ENCODE peak calls at places on chromosome 6, in six cellular contexts. M is spleen, B is BJ, L is endodermal cell, K is WTC11, V is GM20000. S is an unnamed sample.

GRCh38 chr6:151763303-151763702 is 44.2 kb upstream of the ESR1 start:
- DNase-seq in M (no peak), B (no peak), L (no peak), K (no peak), V (no peak), S (peak)

GRCh38 chr6:79610301-79611009 is 20.7 kb upstream of the SH3BGRL2 start:
- DNase-seq in M (no peak), B (no peak), L (no peak), K (no peak), V (no peak), S (no peak)

GRCh38 chr6:11711644-11711993 is 67.0 kb downstream of the ADTRP start:
- DNase-seq in M (no peak), B (no peak), L (no peak), K (no peak), V (peak), S (no peak)

GRCh38 chr6:13943943-13944342 is 19.2 kb downstream of the RNF182 start:
- DNase-seq in M (no peak), B (no peak), L (no peak), K (no peak), V (no peak), S (no peak)

GRCh38 chr6:26067367-26067766 is 19.9 kb upstream of the HFE start:
- DNase-seq in M (no peak), B (no peak), L (no peak), K (no peak), V (no peak), S (no peak)

GRCh38 chr6:31763617-31763940 is 1.1 kb downstream of the SAPCD1 start:
- DNase-seq in M (no peak), B (peak), L (peak), K (peak), V (no peak), S (peak)

GRCh38 chr6:158993639-158994038 is 6.4 kb downstream of the RSPH3 start:
- DNase-seq in M (no peak), B (no peak), L (no peak), K (no peak), V (no peak), S (no peak)

GRCh38 chr6:170423030-170423429 is 116.5 kb downstream of the FAM120B start:
- DNase-seq in M (no peak), B (no peak), L (peak), K (peak), V (peak), S (no peak)

GRCh38 chr6:130434174-130434873 is 68.5 kb downstream of the TMEM200A start:
- DNase-seq in M (no peak), B (no peak), L (no peak), K (no peak), V (no peak), S (peak)

GRCh38 chr6:165748390-165748789 is 85.3 kb upstream of the PDE10A start:
- DNase-seq in M (no peak), B (no peak), L (no peak), K (no peak), V (no peak), S (no peak)

GRCh38 chr6:34562350-34562749 is 6.2 kb upstream of the SPDEF start:
- DNase-seq in M (no peak), B (no peak), L (no peak), K (no peak), V (no peak), S (no peak)

GRCh38 chr6:34563513-34563870 is 7.4 kb upstream of the SPDEF start:
- DNase-seq in M (no peak), B (no peak), L (no peak), K (no peak), V (no peak), S (no peak)

GRCh38 chr6:34561227-34561530 is 5.0 kb upstream of the SPDEF start:
- DNase-seq in M (no peak), B (no peak), L (no peak), K (no peak), V (no peak), S (no peak)

GRCh38 chr6:34564181-34564580 is 8.1 kb upstream of the SPDEF start:
- DNase-seq in M (no peak), B (no peak), L (no peak), K (no peak), V (no peak), S (no peak)

DNA sequence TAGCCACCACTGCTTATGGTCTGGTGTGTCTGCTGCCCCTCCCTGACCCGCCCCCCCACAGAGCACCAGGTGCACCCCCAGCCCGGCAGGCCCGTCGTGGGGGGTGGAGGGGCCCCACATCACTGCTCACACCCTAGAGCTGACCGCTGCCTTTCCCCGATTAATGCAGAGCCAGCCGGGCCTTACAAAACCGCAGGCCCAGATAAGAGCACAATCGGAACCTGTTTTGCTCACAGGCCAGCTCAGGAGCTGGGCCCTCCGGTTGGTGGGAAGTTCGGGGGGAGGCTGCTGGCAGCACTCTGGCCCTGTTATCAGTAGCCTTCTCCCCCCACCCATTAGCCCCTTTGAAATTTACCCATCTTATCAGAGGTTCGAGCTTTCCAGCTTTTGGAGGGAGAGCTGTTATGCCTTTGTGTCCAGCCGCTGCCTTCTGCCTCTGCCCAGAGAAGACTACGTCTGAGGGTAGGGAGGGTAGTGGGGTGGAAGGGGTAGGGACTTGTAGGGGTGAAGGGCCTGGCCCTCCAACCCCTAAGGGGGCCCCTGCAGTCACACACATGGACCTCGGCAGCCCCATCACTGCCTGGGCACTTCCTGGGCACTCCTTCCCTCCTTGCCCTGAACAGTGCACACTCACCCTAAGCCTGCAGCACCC is 6.9 kb upstream of the SPDEF start:
- DNase-seq in M (no peak), B (no peak), L (no peak), K (no peak), V (no peak), S (no peak)
- TF ChIP-seq CTCF in M (no peak), B (no peak), L (no peak), K (no peak), V (no peak), S (no peak)

DNA sequence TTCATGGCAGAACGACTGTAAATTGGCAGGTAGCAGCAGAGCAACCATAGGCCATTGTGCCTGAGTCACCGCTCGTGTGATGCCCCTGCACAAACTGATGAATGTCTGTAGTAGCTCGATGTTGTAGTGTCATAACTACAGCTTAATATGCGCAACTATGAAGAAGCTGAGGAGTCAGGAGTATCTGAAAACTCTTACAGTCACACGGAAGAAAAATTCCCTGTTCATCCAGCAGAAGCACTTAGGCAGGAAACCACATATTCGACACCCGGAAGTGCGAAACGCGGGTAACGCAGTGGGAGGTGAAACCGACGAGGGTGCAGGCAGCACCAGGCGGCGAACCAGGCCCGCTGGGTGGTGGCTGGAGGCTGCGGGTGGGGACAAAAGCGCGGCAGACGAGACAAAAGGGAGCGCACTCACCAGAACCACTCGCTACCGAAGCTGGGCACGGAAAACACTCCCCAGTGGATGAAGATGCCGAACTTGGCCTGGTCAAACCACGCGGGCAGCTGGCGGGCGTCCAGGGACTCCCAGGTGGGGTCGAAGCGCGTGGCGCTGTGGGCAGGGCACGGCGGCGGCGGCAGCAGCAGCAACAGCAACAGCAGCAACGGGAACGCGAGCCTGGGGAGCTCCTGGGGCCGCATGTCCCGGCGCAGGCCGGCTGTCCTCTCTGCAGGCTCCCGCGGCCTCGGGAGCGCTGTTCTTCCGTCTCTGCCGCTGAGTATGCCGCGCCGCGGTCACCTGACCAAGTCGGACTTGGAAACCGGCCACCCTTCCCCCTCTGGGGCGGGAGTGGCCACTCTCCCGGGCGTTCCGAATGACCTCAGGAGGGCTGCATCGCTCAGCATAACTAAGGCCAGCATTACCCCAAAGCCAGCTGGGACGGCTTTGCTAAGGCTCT is at the start of gene FUCA2:
- DNase-seq in M (peak), B (peak), L (peak), K (peak), V (peak), S (peak)
- TF ChIP-seq CTCF in M (no peak), B (peak), L (no peak), K (no peak), V (no peak), S (no peak)

GRCh38 chr6:116883005-116883404 is 6.0 kb downstream of the RFX6 start:
- DNase-seq in M (no peak), B (no peak), L (no peak), K (no peak), V (no peak), S (no peak)

GRCh38 chr6:116876635-116877611 is at the start of gene RFX6:
- DNase-seq in M (no peak), B (no peak), L (peak), K (peak), V (peak), S (no peak)

GRCh38 chr6:116884530-116884929 is 7.5 kb downstream of the RFX6 start:
- DNase-seq in M (no peak), B (no peak), L (peak), K (no peak), V (no peak), S (no peak)

GRCh38 chr6:116877743-116878142 is 701 bp downstream of the RFX6 start:
- DNase-seq in M (no peak), B (no peak), L (peak), K (no peak), V (peak), S (no peak)

GRCh38 chr6:116881236-116881635 is 4.2 kb downstream of the RFX6 start:
- DNase-seq in M (no peak), B (no peak), L (no peak), K (no peak), V (no peak), S (no peak)
- TF ChIP-seq CTCF in M (no peak), B (peak), L (peak), K (no peak), V (no peak), S (peak)

DNA sequence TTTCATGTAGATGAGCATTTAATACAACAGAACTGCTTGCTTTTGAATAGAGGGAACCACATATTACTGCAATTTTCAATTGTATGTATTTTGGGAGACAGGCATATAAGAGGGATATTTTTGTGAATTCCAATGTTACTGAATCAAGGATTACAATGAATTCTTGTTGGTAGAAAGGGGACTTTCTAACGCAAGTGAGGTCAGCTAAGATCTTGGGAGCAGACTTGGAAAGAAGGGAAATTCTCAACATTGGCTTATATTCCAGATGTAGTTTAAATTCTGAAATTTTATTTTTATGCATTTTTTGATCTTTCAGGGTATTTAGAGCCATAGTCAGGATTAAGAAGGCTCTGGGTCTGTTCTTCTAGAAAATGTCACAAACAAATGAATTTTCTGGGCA is 43.3 kb upstream of the CTAGE9 start:
- DNase-seq in M (no peak), B (no peak), L (no peak), K (no peak), V (no peak), S (peak)
- TF ChIP-seq CTCF in M (no peak), B (no peak), L (no peak), K (no peak), V (no peak), S (no peak)

DNA sequence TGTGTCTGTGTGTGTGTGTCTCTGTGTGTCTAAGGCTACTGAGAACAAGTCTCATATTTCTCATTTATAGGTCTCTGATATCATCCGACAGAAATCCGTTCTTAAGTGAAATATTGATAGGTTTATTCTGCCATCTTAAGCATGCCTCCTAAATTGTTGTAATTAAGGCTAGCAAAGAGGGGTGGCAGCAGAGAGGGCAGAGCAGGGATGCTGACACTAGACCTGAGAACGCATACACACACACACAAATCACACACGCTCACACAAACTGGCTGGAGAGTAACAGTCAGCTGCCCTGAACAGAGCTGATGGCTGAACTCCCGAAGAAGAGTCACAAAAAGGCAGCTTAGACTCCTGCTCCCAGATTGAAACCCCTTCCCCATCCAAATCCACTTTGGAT is 85.0 kb upstream of the LRFN2 start:
- DNase-seq in M (peak), B (no peak), L (peak), K (no peak), V (no peak), S (no peak)
- TF ChIP-seq CTCF in M (no peak), B (peak), L (peak), K (no peak), V (no peak), S (peak)

DNA sequence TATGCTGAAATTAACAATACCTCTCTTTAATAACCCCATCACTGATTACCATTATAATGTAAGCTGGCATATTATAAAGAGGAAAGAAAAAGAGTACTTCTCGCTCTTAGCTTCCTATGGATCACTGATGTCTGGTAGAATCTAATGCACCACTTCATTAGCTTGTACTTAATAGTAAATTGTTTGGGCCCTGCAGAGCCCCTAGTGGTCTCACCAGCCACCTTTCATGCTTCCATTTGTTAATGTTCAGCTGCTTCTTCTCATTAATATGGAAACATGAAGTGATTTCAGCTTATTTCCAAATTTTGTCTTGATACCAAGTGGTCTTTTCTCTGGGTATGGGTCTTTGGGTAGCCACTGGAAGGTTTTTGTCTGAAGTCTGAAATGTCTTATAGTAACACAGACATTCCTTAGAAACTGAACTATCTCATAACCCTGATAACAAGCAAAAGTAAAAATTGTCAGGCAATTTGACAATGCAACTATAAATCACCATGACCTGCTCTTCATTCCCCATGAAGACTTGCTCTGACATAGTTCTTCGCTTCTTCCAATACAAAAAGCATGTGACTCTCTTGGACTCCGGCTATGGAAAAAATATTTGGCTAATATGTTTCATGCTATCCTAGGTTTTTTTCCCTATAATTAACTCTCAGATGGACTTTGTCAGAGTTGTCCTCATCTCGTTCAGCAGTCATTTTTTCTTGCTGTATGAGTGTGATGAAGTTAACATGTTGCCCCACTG is 395.8 kb upstream of the MARCKS start:
- DNase-seq in M (no peak), B (no peak), L (no peak), K (no peak), V (no peak), S (no peak)
- TF ChIP-seq CTCF in M (no peak), B (peak), L (peak), K (no peak), V (peak), S (peak)

GRCh38 chr6:154165488-154165887 is 126.4 kb downstream of the OPRM1 start:
- DNase-seq in M (no peak), B (no peak), L (no peak), K (no peak), V (no peak), S (no peak)

GRCh38 chr6:154169193-154169847 is 130.3 kb downstream of the OPRM1 start:
- DNase-seq in M (no peak), B (no peak), L (no peak), K (no peak), V (no peak), S (no peak)

GRCh38 chr6:154164397-154164796 is 125.4 kb downstream of the OPRM1 start:
- DNase-seq in M (no peak), B (no peak), L (no peak), K (no peak), V (no peak), S (no peak)

GRCh38 chr6:154167163-154167562 is 128.1 kb downstream of the OPRM1 start:
- DNase-seq in M (no peak), B (no peak), L (no peak), K (no peak), V (no peak), S (no peak)

GRCh38 chr6:154166140-154166539 is 127.1 kb downstream of the OPRM1 start:
- DNase-seq in M (no peak), B (no peak), L (peak), K (peak), V (no peak), S (no peak)
- TF ChIP-seq CTCF in M (no peak), B (no peak), L (peak), K (no peak), V (no peak), S (peak)

GRCh38 chr6:43972179-43972914 is 154.9 kb downstream of the MRPL14 start:
- DNase-seq in M (no peak), B (no peak), L (peak), K (no peak), V (no peak), S (no peak)
- TF ChIP-seq CTCF in M (no peak), B (no peak), L (no peak), K (no peak), V (no peak), S (no peak)

GRCh38 chr6:144217264-144217663 is 66.9 kb downstream of the STX11 start:
- DNase-seq in M (no peak), B (no peak), L (no peak), K (no peak), V (no peak), S (no peak)

GRCh38 chr6:144217797-144218196 is 67.3 kb upstream of the UTRN start:
- DNase-seq in M (no peak), B (no peak), L (no peak), K (no peak), V (no peak), S (no peak)

GRCh38 chr6:144215402-144215931 is 65.2 kb downstream of the STX11 start:
- DNase-seq in M (peak), B (no peak), L (peak), K (no peak), V (peak), S (no peak)

GRCh38 chr6:144215932-144216667 is 65.8 kb downstream of the STX11 start:
- DNase-seq in M (peak), B (peak), L (peak), K (peak), V (peak), S (peak)

GRCh38 chr6:144216668-144217218 is 66.4 kb downstream of the STX11 start:
- DNase-seq in M (peak), B (no peak), L (no peak), K (peak), V (peak), S (peak)
- TF ChIP-seq CTCF in M (no peak), B (peak), L (no peak), K (no peak), V (no peak), S (no peak)